ENCODE peak calls at places on chromosomes 1 and 21, in seven cellular contexts. A is kidney epithelial cell; D is GM23338; C is CD8-positive, alpha-beta T cell; I is endodermal cell; R is fibroblast of pulmonary artery; P is AG04449. W is an unnamed sample.

GRCh38 chr1:227437495-227438008 is 119.3 kb upstream of the CDC42BPA start:
- DNase-seq in I (peak), P (no peak), D (peak), A (no peak), R (peak), C (no peak), W (no peak)

GRCh38 chr1:8120693-8121260 is 94.7 kb upstream of the ERRFI1 start:
- DNase-seq in I (no peak), P (no peak), A (no peak), D (no peak), R (peak), C (no peak), W (no peak)

GRCh38 chr1:33008051-33008914 is 28.4 kb downstream of the AK2 start:
- DNase-seq in A (no peak), D (no peak), R (peak), P (no peak), C (no peak), I (no peak), W (no peak)

GRCh38 chr1:97893844-97894243 is 27.0 kb downstream of the DPYD start:
- DNase-seq in C (no peak), A (no peak), P (no peak), R (no peak), I (no peak), D (no peak), W (no peak)

GRCh38 chr21:18138507-18138906 is 106.1 kb upstream of the CHODL start:
- DNase-seq in D (no peak), C (no peak), R (peak), A (no peak), P (no peak), I (no peak), W (peak)

GRCh38 chr1:214579183-214579582 is 23.8 kb upstream of the CENPF start:
- DNase-seq in R (no peak), D (no peak), A (no peak), P (no peak), C (no peak), I (no peak), W (no peak)

GRCh38 chr1:164651378-164651951 is 92.5 kb downstream of the PBX1 start:
- DNase-seq in P (no peak), R (peak), D (no peak), I (no peak), A (no peak), C (no peak), W (no peak)

GRCh38 chr1:196723325-196724185 is 51.1 kb upstream of the CFHR3 start:
- DNase-seq in C (peak), P (no peak), R (no peak), A (peak), I (peak), D (peak), W (peak)

GRCh38 chr1:7988576-7988975 is 27.1 kb downstream of the PARK7 start:
- DNase-seq in R (no peak), C (no peak), A (no peak), I (no peak), P (no peak), D (no peak), W (no peak)

GRCh38 chr1:53982762-53983101 is 35.3 kb downstream of the LDLRAD1 start:
- DNase-seq in A (peak), P (no peak), C (no peak), D (no peak), I (no peak), R (no peak), W (no peak)
- H3K4me3 ChIP-seq in A (peak), P (peak), C (no peak), D (peak), I (peak), R (peak), W (peak)

DNA sequence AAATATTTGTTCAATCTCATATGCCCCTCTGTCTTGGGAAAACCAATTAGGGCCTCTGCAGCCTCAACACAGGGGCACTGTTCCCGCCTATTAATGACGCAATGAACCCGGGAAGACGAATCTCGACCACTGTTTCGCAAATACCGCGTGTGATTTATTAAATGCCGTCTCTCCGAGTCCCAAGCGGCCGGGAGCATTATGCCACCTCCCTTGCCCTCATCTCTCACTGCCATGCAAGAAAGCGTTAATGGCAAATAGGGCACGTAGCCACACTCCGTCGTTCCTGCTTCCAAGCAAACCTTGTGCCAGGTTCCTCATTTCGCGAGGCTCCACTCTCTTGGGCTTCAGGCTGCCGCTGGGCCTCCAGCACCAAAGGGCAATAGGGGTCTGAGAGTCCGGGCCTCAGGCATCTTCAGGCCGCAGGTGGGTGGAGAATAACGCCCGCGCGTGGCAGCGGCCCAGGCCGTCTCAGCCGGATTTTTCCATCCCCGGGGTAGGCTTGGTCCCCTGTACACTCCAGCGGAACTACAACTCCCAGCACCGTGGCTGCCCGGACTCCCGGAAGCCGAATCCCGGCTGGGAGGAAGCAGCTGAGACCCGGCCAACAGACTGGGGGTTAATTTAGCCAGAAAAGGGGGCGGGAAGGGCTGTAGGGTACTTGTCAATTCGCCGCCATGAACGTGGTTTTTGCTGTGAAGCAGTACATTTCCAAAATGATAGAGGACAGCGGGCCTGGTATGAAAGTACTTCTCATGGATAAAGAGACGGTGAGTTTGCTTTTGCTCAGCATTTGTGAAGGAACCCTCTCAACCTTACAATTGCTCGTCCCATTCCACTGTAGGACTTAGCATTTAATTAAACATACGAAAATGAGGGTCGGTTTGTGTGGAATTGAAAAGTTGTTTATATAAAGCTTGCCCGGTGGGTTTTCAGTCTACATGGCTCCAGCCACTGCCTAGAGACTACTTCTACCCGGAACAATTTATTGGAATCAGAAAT is at the start of gene VPS45:
- DNase-seq in C (peak), A (peak), D (peak), R (peak), P (peak), I (peak), W (peak)
- TF ChIP-seq CTCF in C (no peak), A (peak), D (peak), R (no peak), P (peak), I (no peak), W (no peak)

GRCh38 chr1:23215751-23216449 is 1.4 kb downstream of the HTR1D start:
- DNase-seq in D (peak), C (no peak), I (peak), P (no peak), A (no peak), R (no peak), W (no peak)

GRCh38 chr1:23214640-23215039 is 2.7 kb downstream of the HTR1D start:
- DNase-seq in A (no peak), C (no peak), R (no peak), I (no peak), D (no peak), P (no peak), W (no peak)

GRCh38 chr1:23215291-23215690 is 2.0 kb downstream of the HTR1D start:
- DNase-seq in R (no peak), D (no peak), P (no peak), C (no peak), I (no peak), A (no peak), W (no peak)

GRCh38 chr1:23216771-23217420 is 406 bp downstream of the HTR1D start:
- DNase-seq in R (no peak), A (no peak), I (peak), D (peak), P (no peak), C (peak), W (no peak)

DNA sequence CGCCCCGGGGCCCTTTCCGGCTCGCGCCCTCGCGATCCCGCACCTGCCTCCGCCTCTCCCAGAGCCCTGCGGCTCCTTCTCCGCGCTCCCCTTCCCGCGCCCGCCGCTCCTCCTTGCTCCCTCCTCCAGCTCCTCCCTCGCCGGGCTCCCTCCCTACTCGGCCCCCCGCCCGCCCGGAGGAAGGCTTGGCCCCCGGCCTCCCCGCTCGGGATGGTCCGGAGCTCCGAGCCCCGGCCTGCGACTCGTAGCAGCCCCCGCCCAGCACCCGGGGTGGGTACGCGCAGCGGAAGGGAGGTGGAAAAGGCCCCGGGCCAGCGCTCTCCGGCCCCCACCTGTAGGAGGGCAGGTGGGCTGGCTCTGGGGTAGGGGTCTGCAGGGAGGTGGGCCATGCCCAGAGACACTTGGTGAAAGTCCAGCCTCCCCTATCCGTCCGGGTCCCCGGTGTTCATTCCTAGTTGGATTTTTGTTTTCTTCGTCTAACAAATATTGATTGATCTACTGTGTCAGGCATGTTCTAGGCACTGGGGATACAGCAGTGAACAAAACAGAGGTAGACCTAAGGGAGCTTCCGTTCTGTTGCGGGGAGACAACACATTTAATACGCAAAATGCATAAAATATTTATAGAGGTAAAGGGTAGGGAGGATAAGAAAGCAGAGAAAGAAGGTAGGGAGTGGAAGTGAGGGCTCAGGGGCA is at the start of gene HTR1D:
- DNase-seq in A (no peak), C (no peak), D (peak), P (no peak), R (no peak), I (peak), W (no peak)
- H3K4me3 ChIP-seq in A (peak), C (peak), D (peak), P (peak), R (peak), I (peak), W (peak)

GRCh38 chr1:150622219-150622975 is 7.0 kb downstream of the ENSA start:
- DNase-seq in A (no peak), I (peak), R (no peak), P (no peak), C (no peak), D (peak), W (no peak)
- TF ChIP-seq CTCF in A (no peak), I (peak), R (no peak), P (no peak), C (no peak), D (peak), W (no peak)

GRCh38 chr1:46309401-46310159 is 6.1 kb downstream of the UQCRH start:
- DNase-seq in C (no peak), D (peak), A (no peak), R (no peak), P (no peak), I (no peak), W (no peak)

GRCh38 chr1:46303872-46304326 is 401 bp downstream of the UQCRH start:
- DNase-seq in R (no peak), A (no peak), C (no peak), I (no peak), P (no peak), D (peak), W (no peak)

GRCh38 chr1:46302091-46303037 is 1.1 kb downstream of the LRRC41 start:
- DNase-seq in R (peak), I (peak), D (peak), P (no peak), C (peak), A (no peak), W (no peak)

GRCh38 chr1:46303038-46303871 is at the start of the genes LRRC41 and UQCRH:
- DNase-seq in C (peak), P (peak), A (peak), D (peak), I (peak), R (peak), W (peak)

GRCh38 chr1:46306159-46306530 is 2.6 kb downstream of the UQCRH start:
- DNase-seq in I (no peak), D (no peak), A (no peak), R (no peak), C (no peak), P (no peak), W (no peak)
- H3K4me3 ChIP-seq in I (peak), D (peak), A (no peak), R (no peak), C (no peak), P (no peak), W (no peak)

DNA sequence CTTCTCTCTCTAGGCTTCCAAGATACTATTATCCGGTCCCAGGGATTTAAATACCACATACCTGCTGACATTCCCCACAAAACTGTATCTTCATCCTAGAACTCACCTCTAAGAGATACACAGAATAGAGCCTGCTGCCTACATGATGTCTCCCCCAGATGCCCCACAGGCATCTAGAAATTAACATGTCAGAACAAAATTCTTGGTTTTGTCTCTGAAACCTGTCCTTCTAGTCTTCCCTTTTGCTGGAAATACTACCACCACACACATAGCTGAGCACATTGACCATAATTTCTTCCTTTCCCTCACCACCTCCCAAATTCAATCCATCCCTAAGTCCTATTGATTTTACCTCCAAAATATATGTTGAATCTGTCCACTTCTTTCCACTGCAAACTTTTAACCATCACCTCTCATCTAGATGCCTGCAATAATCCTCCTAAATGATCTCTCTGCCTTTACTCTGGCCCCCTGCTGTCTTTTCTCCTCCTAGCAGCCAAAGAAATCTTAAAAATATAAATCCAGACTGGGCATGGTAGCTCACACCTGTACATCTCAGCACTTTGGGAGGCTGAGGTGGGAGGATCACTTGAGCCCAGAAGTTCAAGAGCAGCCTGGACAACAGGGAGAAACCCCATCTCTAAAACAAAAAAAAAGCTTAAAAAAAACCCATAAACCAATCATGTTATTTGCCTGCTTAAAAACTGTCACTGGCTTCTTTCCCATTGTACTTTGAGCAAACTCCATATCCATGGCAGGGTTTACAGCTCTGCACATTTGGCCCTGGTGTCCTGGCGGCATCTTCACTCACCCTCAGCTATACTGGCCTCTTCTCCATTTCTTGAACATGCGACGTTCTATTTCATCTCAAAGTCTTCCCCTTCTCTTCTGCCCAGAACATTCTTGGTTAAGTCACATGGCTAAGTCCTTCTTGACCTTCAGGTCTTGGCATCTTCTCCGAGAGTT is 6.2 kb upstream of the FAM76A start:
- DNase-seq in R (peak), P (no peak), C (no peak), I (no peak), D (peak), A (no peak), W (no peak)
- TF ChIP-seq CTCF in R (peak), P (peak), C (peak), I (no peak), D (no peak), A (peak), W (no peak)

DNA sequence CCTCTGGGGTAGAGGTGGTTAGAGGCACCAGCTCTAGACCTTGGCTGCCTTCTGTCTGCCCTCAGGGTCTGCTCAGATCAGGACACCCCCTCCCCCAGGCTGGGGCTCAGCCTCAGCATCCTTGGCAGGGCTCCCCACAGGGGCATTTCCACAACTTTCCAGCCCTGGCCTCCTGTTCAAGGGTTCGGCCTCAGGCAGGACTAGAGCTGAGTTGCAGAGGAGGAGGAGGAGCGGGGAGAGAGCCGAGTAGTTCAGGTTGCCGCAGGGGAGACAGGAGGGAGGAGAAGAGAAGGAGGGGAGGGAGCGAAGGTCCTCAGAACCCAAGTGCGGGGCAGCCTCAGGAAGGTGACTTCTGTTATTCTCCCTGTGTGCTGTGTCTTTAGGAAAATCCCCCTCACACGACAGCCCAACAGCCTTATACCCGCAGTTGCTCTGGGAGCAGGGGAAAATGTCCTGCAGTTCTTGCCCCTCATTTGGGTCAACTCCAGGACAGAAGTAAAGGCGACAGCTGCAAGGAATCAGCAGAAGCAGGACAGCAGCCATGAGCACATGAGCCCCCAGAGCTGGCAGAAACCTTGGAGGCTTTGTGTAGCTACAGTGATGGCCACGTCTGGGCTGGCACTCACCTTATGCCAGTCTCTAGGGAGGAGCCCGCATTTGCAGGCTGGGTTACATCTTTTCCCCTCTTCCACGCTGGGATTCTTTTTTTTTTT is 46.5 kb upstream of the TENT5B start:
- DNase-seq in A (no peak), R (no peak), I (peak), P (no peak), C (no peak), D (peak), W (no peak)
- H3K4me3 ChIP-seq in A (no peak), R (no peak), I (no peak), P (no peak), C (no peak), D (peak), W (no peak)

GRCh38 chr1:195439661-195440060 is 1168.6 kb downstream of the KCNT2 start:
- DNase-seq in A (no peak), P (no peak), R (no peak), C (no peak), D (no peak), I (no peak), W (no peak)
- TF ChIP-seq CTCF in A (no peak), P (no peak), R (no peak), C (no peak), D (no peak), I (no peak), W (no peak)